ENCODE peak calls at places on chromosomes 11 and 22, in seven cellular contexts. One of them, this sample, is unnamed.

GRCh38 chr22:44878483-44879300 is 126.3 kb downstream of the ARHGAP8 start:
- DNase-seq in right lobe of liver: no peak
- DNase-seq in stomach: no peak
- DNase-seq in GM12878: no peak
- DNase-seq in IMR-90: no peak
- DNase-seq in thyroid gland: no peak
- DNase-seq in body of pancreas: no peak
- DNase-seq in this sample: no peak

GRCh38 chr22:40721266-40721665 is 42.0 kb downstream of the MCHR1 start:
- DNase-seq in right lobe of liver: no peak
- DNase-seq in stomach: no peak
- DNase-seq in GM12878: no peak
- DNase-seq in IMR-90: peak
- DNase-seq in thyroid gland: no peak
- DNase-seq in body of pancreas: peak
- DNase-seq in this sample: no peak

GRCh38 chr11:10326080-10326964 is 21.4 kb downstream of the ADM start:
- DNase-seq in right lobe of liver: peak
- DNase-seq in stomach: peak
- DNase-seq in GM12878: no peak
- DNase-seq in IMR-90: no peak
- DNase-seq in thyroid gland: peak
- DNase-seq in body of pancreas: peak
- DNase-seq in this sample: no peak

GRCh38 chr11:74471037-74471436 is 3.7 kb upstream of the KCNE3 start:
- DNase-seq in right lobe of liver: no peak
- DNase-seq in stomach: no peak
- DNase-seq in GM12878: no peak
- DNase-seq in IMR-90: no peak
- DNase-seq in thyroid gland: no peak
- DNase-seq in body of pancreas: no peak
- DNase-seq in this sample: no peak

GRCh38 chr22:45237065-45237990 is 3.4 kb downstream of the KIAA0930 start:
- DNase-seq in right lobe of liver: peak
- DNase-seq in stomach: no peak
- DNase-seq in GM12878: no peak
- DNase-seq in IMR-90: no peak
- DNase-seq in thyroid gland: peak
- DNase-seq in body of pancreas: no peak
- DNase-seq in this sample: no peak

GRCh38 chr22:43546186-43546585 is 134.4 kb downstream of the MPPED1 start:
- DNase-seq in right lobe of liver: no peak
- DNase-seq in stomach: no peak
- DNase-seq in GM12878: no peak
- DNase-seq in IMR-90: no peak
- DNase-seq in thyroid gland: no peak
- DNase-seq in body of pancreas: no peak
- DNase-seq in this sample: no peak

GRCh38 chr11:19951558-19952083 is 208.7 kb downstream of the DBX1 start:
- DNase-seq in right lobe of liver: no peak
- DNase-seq in stomach: no peak
- DNase-seq in GM12878: peak
- DNase-seq in IMR-90: peak
- DNase-seq in thyroid gland: no peak
- DNase-seq in body of pancreas: peak
- DNase-seq in this sample: peak

GRCh38 chr11:125404811-125405481 is 91.1 kb downstream of the FEZ1 start:
- DNase-seq in right lobe of liver: peak
- DNase-seq in stomach: peak
- DNase-seq in GM12878: no peak
- DNase-seq in IMR-90: peak
- DNase-seq in thyroid gland: peak
- DNase-seq in body of pancreas: peak
- DNase-seq in this sample: peak

GRCh38 chr11:8342821-8343681 is 79.4 kb upstream of the LMO1 start:
- DNase-seq in right lobe of liver: no peak
- DNase-seq in stomach: no peak
- DNase-seq in GM12878: peak
- DNase-seq in IMR-90: no peak
- DNase-seq in thyroid gland: no peak
- DNase-seq in body of pancreas: no peak
- DNase-seq in this sample: no peak

GRCh38 chr11:111918390-111919256 is at the start of gene C11orf52:
- DNase-seq in right lobe of liver: peak
- DNase-seq in stomach: peak
- DNase-seq in GM12878: no peak
- DNase-seq in IMR-90: peak
- DNase-seq in thyroid gland: peak
- DNase-seq in body of pancreas: peak
- DNase-seq in this sample: no peak

GRCh38 chr11:119091966-119092879 is 7.5 kb downstream of the HMBS start:
- DNase-seq in right lobe of liver: no peak
- DNase-seq in stomach: no peak
- DNase-seq in GM12878: no peak
- DNase-seq in IMR-90: no peak
- DNase-seq in thyroid gland: peak
- DNase-seq in body of pancreas: no peak
- DNase-seq in this sample: no peak
- TF ChIP-seq POLR2A in right lobe of liver: no peak
- TF ChIP-seq POLR2A in stomach: no peak
- TF ChIP-seq POLR2A in GM12878: no peak
- TF ChIP-seq POLR2A in IMR-90: no peak
- TF ChIP-seq POLR2A in thyroid gland: no peak
- TF ChIP-seq POLR2A in body of pancreas: no peak
- TF ChIP-seq POLR2A in this sample: peak

GRCh38 chr22:37640591-37641250 is 1.3 kb downstream of the SH3BP1 start:
- DNase-seq in right lobe of liver: peak
- DNase-seq in stomach: no peak
- DNase-seq in GM12878: no peak
- DNase-seq in IMR-90: no peak
- DNase-seq in thyroid gland: no peak
- DNase-seq in body of pancreas: no peak
- DNase-seq in this sample: no peak

GRCh38 chr22:37638351-37639069 is 959 bp upstream of the SH3BP1 start:
- DNase-seq in right lobe of liver: no peak
- DNase-seq in stomach: peak
- DNase-seq in GM12878: no peak
- DNase-seq in IMR-90: no peak
- DNase-seq in thyroid gland: no peak
- DNase-seq in body of pancreas: no peak
- DNase-seq in this sample: no peak

GRCh38 chr22:37639070-37639760 is at the start of gene SH3BP1:
- DNase-seq in right lobe of liver: peak
- DNase-seq in stomach: peak
- DNase-seq in GM12878: no peak
- DNase-seq in IMR-90: no peak
- DNase-seq in thyroid gland: peak
- DNase-seq in body of pancreas: peak
- DNase-seq in this sample: peak

GRCh38 chr22:37641251-37641949 is 1.9 kb downstream of the SH3BP1 start:
- DNase-seq in right lobe of liver: peak
- DNase-seq in stomach: no peak
- DNase-seq in GM12878: no peak
- DNase-seq in IMR-90: no peak
- DNase-seq in thyroid gland: no peak
- DNase-seq in body of pancreas: no peak
- DNase-seq in this sample: no peak

DNA sequence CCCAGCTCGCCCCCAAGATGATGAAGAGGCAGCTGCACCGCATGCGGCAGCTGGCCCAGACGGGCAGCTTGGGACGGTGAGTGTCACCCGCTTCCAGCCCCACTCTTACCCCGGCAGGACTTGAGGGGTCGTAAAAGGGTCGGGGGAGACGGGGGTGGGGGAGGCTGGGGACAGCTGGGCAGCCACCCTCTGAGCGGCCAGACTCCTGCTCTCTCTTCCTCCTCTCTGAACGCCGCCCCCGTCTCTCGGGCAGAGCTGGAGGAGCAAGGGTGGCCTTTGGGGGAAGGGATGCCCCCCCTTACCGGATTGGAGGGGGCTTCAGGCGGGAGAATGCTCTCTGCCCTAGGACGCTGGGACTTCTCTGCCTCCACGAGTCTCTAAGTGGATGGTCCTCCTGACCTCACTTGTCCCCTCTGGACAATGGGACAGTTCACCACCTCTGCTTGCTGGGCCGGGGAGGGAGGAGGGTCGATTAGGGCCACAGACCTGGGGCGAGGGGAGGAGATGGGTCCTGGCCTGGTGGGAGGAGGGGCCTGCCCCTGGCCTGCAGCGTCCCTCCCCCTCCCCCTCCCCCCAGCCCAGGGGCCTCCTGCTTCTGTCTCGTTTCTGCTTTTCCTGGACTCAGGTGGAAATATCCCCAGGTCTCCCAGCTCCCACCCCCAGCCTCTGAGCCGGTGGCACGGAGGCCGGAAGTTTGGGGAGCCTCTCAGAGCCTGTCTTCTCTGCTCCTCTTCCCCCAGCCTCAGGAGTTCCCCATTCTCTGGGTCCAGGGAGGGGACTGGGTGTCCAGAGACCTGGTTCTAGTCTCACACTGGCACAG is 512 bp downstream of the SH3BP1 start:
- DNase-seq in right lobe of liver: peak
- DNase-seq in stomach: no peak
- DNase-seq in GM12878: no peak
- DNase-seq in IMR-90: no peak
- DNase-seq in thyroid gland: no peak
- DNase-seq in body of pancreas: no peak
- DNase-seq in this sample: no peak
- TF ChIP-seq POLR2A in right lobe of liver: no peak
- TF ChIP-seq POLR2A in stomach: no peak
- TF ChIP-seq POLR2A in GM12878: no peak
- TF ChIP-seq POLR2A in IMR-90: no peak
- TF ChIP-seq POLR2A in thyroid gland: no peak
- TF ChIP-seq POLR2A in body of pancreas: no peak
- TF ChIP-seq POLR2A in this sample: no peak

GRCh38 chr11:1838426-1839131 is at the start of gene TNNI2:
- DNase-seq in right lobe of liver: peak
- DNase-seq in stomach: no peak
- DNase-seq in GM12878: no peak
- DNase-seq in IMR-90: no peak
- DNase-seq in thyroid gland: no peak
- DNase-seq in body of pancreas: no peak
- DNase-seq in this sample: no peak
- TF ChIP-seq POLR2A in right lobe of liver: no peak
- TF ChIP-seq POLR2A in stomach: no peak
- TF ChIP-seq POLR2A in GM12878: no peak
- TF ChIP-seq POLR2A in IMR-90: no peak
- TF ChIP-seq POLR2A in thyroid gland: no peak
- TF ChIP-seq POLR2A in body of pancreas: no peak
- TF ChIP-seq POLR2A in this sample: no peak

GRCh38 chr11:66343176-66343575 is 1.7 kb downstream of the BRMS1 start:
- DNase-seq in right lobe of liver: no peak
- DNase-seq in stomach: no peak
- DNase-seq in GM12878: no peak
- DNase-seq in IMR-90: peak
- DNase-seq in thyroid gland: no peak
- DNase-seq in body of pancreas: no peak
- DNase-seq in this sample: no peak

GRCh38 chr11:66345316-66345649 is 379 bp upstream of the BRMS1 start:
- DNase-seq in right lobe of liver: no peak
- DNase-seq in stomach: no peak
- DNase-seq in GM12878: no peak
- DNase-seq in IMR-90: no peak
- DNase-seq in thyroid gland: no peak
- DNase-seq in body of pancreas: no peak
- DNase-seq in this sample: no peak

GRCh38 chr11:66346476-66347424 is 679 bp downstream of the B4GAT1 start:
- DNase-seq in right lobe of liver: no peak
- DNase-seq in stomach: peak
- DNase-seq in GM12878: no peak
- DNase-seq in IMR-90: no peak
- DNase-seq in thyroid gland: peak
- DNase-seq in body of pancreas: peak
- DNase-seq in this sample: no peak

GRCh38 chr11:66347425-66348276 is at the start of gene B4GAT1:
- DNase-seq in right lobe of liver: peak
- DNase-seq in stomach: peak
- DNase-seq in GM12878: peak
- DNase-seq in IMR-90: peak
- DNase-seq in thyroid gland: peak
- DNase-seq in body of pancreas: peak
- DNase-seq in this sample: peak

DNA sequence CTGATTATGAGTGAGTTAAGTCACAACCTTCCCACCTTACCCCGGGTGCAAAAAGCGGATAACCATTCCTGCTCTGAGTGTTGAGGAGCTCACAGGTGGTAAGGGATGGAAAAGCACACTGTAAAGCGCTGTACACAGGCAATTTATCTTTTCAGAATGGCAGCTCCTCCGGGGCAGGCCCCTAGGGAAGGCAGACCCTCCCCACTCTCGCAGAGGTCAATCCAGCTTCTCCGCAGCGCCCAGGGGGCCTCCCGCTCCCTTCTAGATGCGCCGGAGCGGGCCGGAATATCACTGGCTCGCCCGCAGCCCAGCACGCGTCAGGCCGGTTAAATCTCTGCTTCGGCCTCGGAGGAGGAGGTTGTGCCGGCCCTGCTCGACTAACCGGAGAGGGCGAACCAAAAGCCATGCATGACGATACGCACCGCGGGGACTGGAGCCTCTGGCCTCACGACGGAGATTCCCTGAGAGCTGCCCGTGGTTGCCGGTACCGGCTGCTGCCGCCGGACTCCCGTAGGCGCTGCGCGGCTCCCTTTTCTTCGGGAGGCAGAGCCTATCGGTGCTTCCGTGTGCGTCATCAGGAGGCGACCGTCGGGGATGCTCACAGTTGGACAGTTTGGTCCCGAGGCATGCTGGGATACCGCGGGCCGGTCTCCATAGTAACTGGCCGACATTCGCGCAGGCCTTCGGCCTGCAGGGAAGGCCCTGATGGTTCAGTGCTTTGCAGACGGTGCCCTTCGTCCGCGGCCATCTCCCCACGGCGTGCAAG is at the start of gene BRMS1:
- DNase-seq in right lobe of liver: peak
- DNase-seq in stomach: peak
- DNase-seq in GM12878: peak
- DNase-seq in IMR-90: peak
- DNase-seq in thyroid gland: peak
- DNase-seq in body of pancreas: peak
- DNase-seq in this sample: peak
- TF ChIP-seq POLR2A in right lobe of liver: peak
- TF ChIP-seq POLR2A in stomach: peak
- TF ChIP-seq POLR2A in GM12878: peak
- TF ChIP-seq POLR2A in IMR-90: peak
- TF ChIP-seq POLR2A in thyroid gland: peak
- TF ChIP-seq POLR2A in body of pancreas: peak
- TF ChIP-seq POLR2A in this sample: peak

GRCh38 chr11:124114942-124115781 is at the start of gene VWA5A:
- DNase-seq in right lobe of liver: peak
- DNase-seq in stomach: peak
- DNase-seq in GM12878: peak
- DNase-seq in IMR-90: peak
- DNase-seq in thyroid gland: peak
- DNase-seq in body of pancreas: peak
- DNase-seq in this sample: peak
- TF ChIP-seq POLR2A in right lobe of liver: peak
- TF ChIP-seq POLR2A in stomach: peak
- TF ChIP-seq POLR2A in GM12878: peak
- TF ChIP-seq POLR2A in IMR-90: peak
- TF ChIP-seq POLR2A in thyroid gland: peak
- TF ChIP-seq POLR2A in body of pancreas: peak
- TF ChIP-seq POLR2A in this sample: peak

GRCh38 chr11:70270104-70270876 is at the start of gene PPFIA1:
- DNase-seq in right lobe of liver: peak
- DNase-seq in stomach: peak
- DNase-seq in GM12878: peak
- DNase-seq in IMR-90: peak
- DNase-seq in thyroid gland: peak
- DNase-seq in body of pancreas: peak
- DNase-seq in this sample: peak
- TF ChIP-seq POLR2A in right lobe of liver: peak
- TF ChIP-seq POLR2A in stomach: no peak
- TF ChIP-seq POLR2A in GM12878: peak
- TF ChIP-seq POLR2A in IMR-90: peak
- TF ChIP-seq POLR2A in thyroid gland: peak
- TF ChIP-seq POLR2A in body of pancreas: peak
- TF ChIP-seq POLR2A in this sample: peak